ENCODE peak calls at places on chromosomes 13 and 19, in six cellular contexts. T is naive thymus-derived CD4-positive, alpha-beta T cell; B is heart left ventricle; G is lower lobe of right lung; Q is iPS DF 6.9; K is IMR-90. R is an unnamed sample.
A peak's percentile ranks its signal among the peaks of the same experiment; 100 is the strongest.

GRCh38 chr19:48400018-48400742 is 6.7 kb downstream of the GRIN2D start:
- DNase-seq in B (peak; percentile 81), Q (no peak), T (no peak), K (peak; percentile 55), G (peak; percentile 62), R (peak; percentile 62)

GRCh38 chr19:39913682-39914333 is 20.6 kb downstream of the FCGBP start:
- DNase-seq in Q (no peak), T (no peak), G (no peak), B (no peak), K (no peak), R (no peak)

GRCh38 chr19:22882797-22883196 is 50.7 kb downstream of the ZNF723 start:
- DNase-seq in T (no peak), Q (peak; percentile 7), B (no peak), G (no peak), K (peak; percentile 13), R (no peak)

GRCh38 chr13:40776681-40777165 is 5.7 kb upstream of the MRPS31 start:
- DNase-seq in T (peak; percentile 20), B (no peak), G (no peak), K (peak; percentile 55), Q (no peak), R (peak; percentile 84)

GRCh38 chr13:93505104-93505952 is 278.7 kb downstream of the GPC6 start:
- DNase-seq in G (no peak), B (no peak), T (no peak), Q (no peak), K (peak; percentile 72), R (no peak)

GRCh38 chr13:22700488-22700887 is 480.3 kb upstream of the SGCG start:
- DNase-seq in B (no peak), T (no peak), G (no peak), Q (no peak), K (no peak), R (no peak)

GRCh38 chr13:48138270-48138669 is 43.4 kb upstream of the MED4 start:
- DNase-seq in G (no peak), B (no peak), T (no peak), Q (no peak), K (no peak), R (no peak)

GRCh38 chr13:97295279-97296182 is 73.4 kb downstream of the MBNL2 start:
- DNase-seq in T (no peak), K (peak; percentile 92), G (no peak), B (no peak), Q (no peak), R (no peak)

GRCh38 chr13:86554066-86554465 is 754.8 kb upstream of the SLITRK6 start:
- DNase-seq in K (no peak), T (no peak), B (no peak), G (no peak), Q (no peak), R (no peak)

GRCh38 chr13:86174632-86175031 is 375.4 kb upstream of the SLITRK6 start:
- DNase-seq in T (no peak), Q (no peak), K (no peak), B (no peak), G (no peak), R (no peak)

GRCh38 chr13:91647361-91647970 is 249.0 kb downstream of the GPC5 start:
- DNase-seq in Q (peak; percentile 58), T (no peak), B (peak; percentile 34), G (no peak), K (peak; percentile 12), R (no peak)

GRCh38 chr19:57664269-57665127 is 4.2 kb upstream of the ZSCAN4 start:
- DNase-seq in T (no peak), Q (no peak), K (peak; percentile 31), B (peak; percentile 75), G (peak; percentile 50), R (no peak)

GRCh38 chr13:75666646-75667351 is 30.7 kb downstream of the LMO7 start:
- DNase-seq in B (no peak), G (no peak), K (peak; percentile 79), T (no peak), Q (no peak), R (no peak)

GRCh38 chr19:13621413-13621812 is 115.1 kb upstream of the CACNA1A start:
- DNase-seq in T (no peak), Q (peak; percentile 52), K (peak; percentile 96), B (no peak), G (no peak), R (no peak)

GRCh38 chr13:46668302-46668720 is 115.3 kb downstream of the LRCH1 start:
- DNase-seq in T (no peak), B (peak; percentile 66), K (peak; percentile 95), Q (no peak), G (no peak), R (no peak)

GRCh38 chr19:29154163-29154562 is 58.8 kb downstream of the UQCRFS1 start:
- DNase-seq in B (no peak), Q (no peak), T (no peak), K (no peak), G (no peak), R (no peak)

GRCh38 chr19:17718467-17718987 is 753 bp upstream of the MAP1S start:
- DNase-seq in B (no peak), G (no peak), T (no peak), K (no peak), Q (no peak), R (no peak)

GRCh38 chr19:12880551-12881171 is 588 bp downstream of the DNASE2 start:
- DNase-seq in Q (no peak), T (no peak), G (peak; percentile 74), B (peak; percentile 67), K (peak; percentile 6), R (no peak)

GRCh38 chr19:19655051-19655594 is 8.4 kb downstream of the ATP13A1 start:
- DNase-seq in G (no peak), K (no peak), B (no peak), Q (no peak), T (no peak), R (no peak)

GRCh38 chr13:20633802-20634201 is 66.8 kb downstream of the IFT88 start:
- DNase-seq in K (no peak), T (no peak), Q (no peak), B (no peak), G (no peak), R (no peak)

GRCh38 chr13:20636079-20636478 is 67.4 kb upstream of the IL17D start:
- DNase-seq in Q (no peak), K (no peak), G (no peak), T (no peak), B (no peak), R (no peak)

GRCh38 chr13:20637811-20638210 is 65.7 kb upstream of the IL17D start:
- DNase-seq in G (no peak), Q (no peak), K (no peak), T (no peak), B (no peak), R (no peak)
- H3K36me3 ChIP-seq in G (peaks cover 7% of the 10 kb centered on the region), Q (no peaks in the 10 kb centered on the region), K (peaks cover 3% of the 10 kb centered on the region), T (no peaks in the 10 kb centered on the region), B (peaks cover 18% of the 10 kb centered on the region), R (no peaks in the 10 kb centered on the region)

DNA sequence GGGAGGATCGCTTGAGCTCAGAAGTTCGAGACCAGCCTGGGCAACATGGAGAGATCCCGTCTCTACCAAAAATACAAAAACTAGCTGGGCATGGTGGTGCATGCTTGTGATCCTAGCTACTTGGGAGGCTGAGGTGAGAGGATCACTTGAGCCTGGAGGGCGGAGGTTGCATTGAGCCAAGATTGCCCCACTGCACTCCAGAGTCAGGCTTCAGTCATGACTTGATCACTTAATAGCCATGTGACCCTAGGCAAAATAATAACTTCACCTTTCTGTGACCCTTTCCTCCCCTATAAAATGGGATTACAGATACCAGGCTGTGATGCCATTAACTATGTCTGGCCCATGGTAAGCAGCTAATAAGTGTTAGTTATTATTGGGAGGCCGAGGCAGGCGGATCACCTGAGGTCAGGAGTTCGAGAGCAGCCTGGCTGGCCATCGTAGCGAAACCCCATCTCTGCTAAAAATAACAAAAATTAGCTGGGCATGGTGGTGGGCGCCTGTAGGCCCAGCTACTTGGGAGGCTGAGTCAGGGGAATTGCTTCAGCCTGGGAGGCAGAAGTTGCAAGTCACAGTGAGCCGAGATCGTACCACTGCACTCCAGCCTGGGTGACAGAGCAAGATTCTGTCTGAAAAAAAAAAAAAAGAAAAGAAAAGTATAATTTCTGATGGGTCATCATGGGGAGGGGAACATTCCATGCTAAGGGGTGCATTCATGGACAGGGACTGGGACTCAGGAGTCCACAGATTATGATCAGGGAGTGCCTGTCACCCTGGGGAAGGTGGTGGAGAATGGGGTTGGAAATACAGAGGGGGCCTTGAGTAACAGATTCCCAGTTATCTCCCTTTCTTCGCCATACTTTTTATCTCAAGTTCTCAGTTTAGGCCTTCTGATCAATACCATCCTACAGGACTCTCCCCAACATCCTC is 15.5 kb downstream of the TPM4 start:
- DNase-seq in K (no peak), G (no peak), B (no peak), Q (no peak), T (no peak), R (no peak)
- H3K36me3 ChIP-seq in K (peaks cover 89% of the 10 kb centered on the region), G (peaks cover 100% of the 10 kb centered on the region), B (peaks cover 100% of the 10 kb centered on the region), Q (peaks cover 53% of the 10 kb centered on the region), T (peaks cover 94% of the 10 kb centered on the region), R (peaks cover 70% of the 10 kb centered on the region)

DNA sequence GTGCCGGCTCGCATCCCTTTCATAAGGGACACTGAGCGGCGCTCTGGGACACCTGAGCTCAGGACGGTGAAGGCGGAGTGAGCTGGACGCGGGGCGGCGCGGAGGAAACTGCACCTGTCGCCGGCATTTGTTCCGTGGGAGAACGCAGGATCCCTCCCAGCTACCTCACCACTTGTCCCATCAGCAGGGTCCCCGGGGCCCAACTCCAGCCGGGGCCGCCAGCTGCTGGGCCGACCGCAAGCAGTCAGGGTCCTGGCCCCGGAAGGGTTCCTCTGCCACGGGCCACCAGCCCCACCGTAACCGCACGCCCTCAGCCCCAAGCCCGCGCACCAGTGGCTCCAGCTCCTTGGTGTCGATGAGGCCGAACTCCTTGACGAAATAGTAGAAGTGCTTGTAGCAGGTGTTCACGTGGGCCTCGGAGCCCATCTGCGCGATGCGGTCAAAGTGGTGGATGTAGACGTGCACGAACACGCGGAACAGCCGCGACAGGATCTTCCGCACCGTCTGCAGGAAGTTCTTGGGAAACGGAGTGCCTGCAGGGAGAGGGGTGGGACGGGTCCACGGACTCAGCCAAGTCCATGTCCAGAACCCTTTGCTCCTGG is 19.5 kb downstream of the MOB3A start:
- DNase-seq in T (no peak), B (no peak), K (no peak), G (no peak), Q (no peak), R (no peak)
- H3K36me3 ChIP-seq in T (peaks cover 82% of the 10 kb centered on the region), B (peaks cover 98% of the 10 kb centered on the region), K (peaks cover 66% of the 10 kb centered on the region), G (peaks cover 100% of the 10 kb centered on the region), Q (peaks cover 3% of the 10 kb centered on the region), R (peaks cover 71% of the 10 kb centered on the region)

GRCh38 chr13:99526549-99526948 is 25.3 kb downstream of the TM9SF2 start:
- DNase-seq in Q (no peak), B (no peak), G (no peak), T (no peak), K (no peak), R (no peak)

GRCh38 chr13:99527346-99527745 is 26.1 kb downstream of the TM9SF2 start:
- DNase-seq in B (no peak), G (no peak), K (no peak), Q (no peak), T (no peak), R (no peak)

GRCh38 chr13:99522288-99522687 is 21.0 kb downstream of the TM9SF2 start:
- DNase-seq in K (peak; percentile 25), Q (no peak), T (no peak), B (no peak), G (no peak), R (no peak)

GRCh38 chr13:99525967-99526366 is 24.7 kb downstream of the TM9SF2 start:
- DNase-seq in B (no peak), K (peak; percentile 8), G (no peak), Q (no peak), T (no peak), R (no peak)

DNA sequence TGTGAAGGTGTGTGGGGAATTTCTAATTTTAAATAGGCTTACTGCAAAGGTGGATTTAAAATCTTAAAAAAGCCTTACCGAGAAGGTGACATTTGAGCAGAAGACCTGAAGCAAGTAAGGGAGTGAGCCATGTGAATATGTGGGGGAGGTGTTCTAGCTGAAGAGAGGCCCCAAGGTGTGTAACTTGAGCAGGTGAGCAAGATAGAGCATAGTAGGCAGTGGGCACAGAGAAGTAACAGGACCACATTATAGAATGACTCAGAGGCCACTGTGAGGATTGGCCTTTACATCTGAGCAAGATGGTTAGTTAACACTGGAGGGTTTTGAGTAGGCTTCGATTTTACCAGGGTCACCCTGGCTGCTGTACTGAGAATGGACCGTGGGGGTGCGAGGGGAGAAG is 22.6 kb downstream of the TM9SF2 start:
- DNase-seq in G (no peak), T (no peak), K (no peak), Q (no peak), B (no peak), R (no peak)
- H3K36me3 ChIP-seq in G (peaks cover 62% of the 10 kb centered on the region), T (peaks cover 59% of the 10 kb centered on the region), K (peaks cover 25% of the 10 kb centered on the region), Q (peaks cover 7% of the 10 kb centered on the region), B (peaks cover 64% of the 10 kb centered on the region), R (peaks cover 32% of the 10 kb centered on the region)